ENCODE peak calls at places on chromosome 12, in six cellular contexts. A is GM12878, F is GM12892, Q is K562, H is HepG2, U is H1. C is an unnamed sample.

GRCh38 chr12:47870175-47870781 is 34.5 kb downstream of the VDR start:
- DNase-seq in A (peak; percentile 43), F (no peak), Q (no peak), H (peak; percentile 54), U (peak; percentile 17), C (no peak)

GRCh38 chr12:96224219-96224615 is 30.0 kb downstream of the ELK3 start:
- DNase-seq in A (no peak), F (no peak), Q (no peak), H (no peak), U (no peak), C (no peak)

GRCh38 chr12:105864316-105864715 is 274.4 kb downstream of the NUAK1 start:
- DNase-seq in A (no peak), F (no peak), Q (no peak), H (no peak), U (no peak), C (no peak)

GRCh38 chr12:78194448-78194847 is 363.8 kb downstream of the NAV3 start:
- DNase-seq in A (no peak), F (no peak), Q (no peak), H (no peak), U (no peak), C (no peak)

GRCh38 chr12:8698830-8699330 is 1.1 kb downstream of the RIMKLB start:
- DNase-seq in A (no peak), F (no peak), Q (no peak), H (no peak), U (no peak), C (no peak)

GRCh38 chr12:2642896-2643425 is 151.8 kb upstream of the FKBP4 start:
- DNase-seq in A (no peak), F (no peak), Q (no peak), H (no peak), U (no peak), C (no peak)

GRCh38 chr12:62006076-62006732 is 254.0 kb upstream of the USP15 start:
- DNase-seq in A (no peak), F (peak; percentile 13), Q (peak; percentile 40), H (peak; percentile 34), U (no peak), C (peak; percentile 20)

GRCh38 chr12:57530396-57531142 is 7.9 kb downstream of the MBD6 start:
- DNase-seq in A (no peak), F (no peak), Q (no peak), H (no peak), U (no peak), C (no peak)

GRCh38 chr12:55931780-55932545 is 1.0 kb downstream of the DGKA start:
- DNase-seq in A (no peak), F (no peak), Q (peak; percentile 69), H (no peak), U (no peak), C (no peak)

GRCh38 chr12:113658030-113658655 is 186.5 kb upstream of the LHX5 start:
- DNase-seq in A (no peak), F (no peak), Q (no peak), H (no peak), U (no peak), C (no peak)

GRCh38 chr12:19369691-19370148 is 69.6 kb upstream of the AEBP2 start:
- DNase-seq in A (no peak), F (no peak), Q (no peak), H (no peak), U (no peak), C (no peak)

GRCh38 chr12:98618952-98619351 is 25.5 kb downstream of the SLC25A3 start:
- DNase-seq in A (no peak), F (no peak), Q (no peak), H (no peak), U (no peak), C (no peak)

GRCh38 chr12:72264548-72265175 is 7.5 kb upstream of the TRHDE start:
- DNase-seq in A (no peak), F (no peak), Q (peak; percentile 13), H (peak; percentile 19), U (no peak), C (no peak)

GRCh38 chr12:43309845-43310405 is 242.1 kb downstream of the ADAMTS20 start:
- DNase-seq in A (no peak), F (no peak), Q (no peak), H (no peak), U (no peak), C (no peak)

GRCh38 chr12:125983784-125984510 is 918.7 kb downstream of the AACS start:
- DNase-seq in A (no peak), F (no peak), Q (no peak), H (no peak), U (no peak), C (no peak)

GRCh38 chr12:123807670-123808069 is 45.6 kb downstream of the DNAH10 start:
- DNase-seq in A (no peak), F (no peak), Q (no peak), H (no peak), U (no peak), C (no peak)

GRCh38 chr12:84661732-84662326 is 250.8 kb downstream of the SLC6A15 start:
- DNase-seq in A (no peak), F (no peak), Q (no peak), H (no peak), U (no peak), C (no peak)
- TF ChIP-seq TAF1 in A (no peak), F (no peak), Q (no peak), H (no peak), U (no peak), C (no peak)

GRCh38 chr12:82968644-82969339 is 282.1 kb downstream of the TMTC2 start:
- DNase-seq in A (no peak), F (no peak), Q (no peak), H (no peak), U (no peak), C (no peak)
- TF ChIP-seq POLR2A in A (no peak), F (no peak), Q (no peak), H (no peak), U (no peak), C (no peak)

DNA sequence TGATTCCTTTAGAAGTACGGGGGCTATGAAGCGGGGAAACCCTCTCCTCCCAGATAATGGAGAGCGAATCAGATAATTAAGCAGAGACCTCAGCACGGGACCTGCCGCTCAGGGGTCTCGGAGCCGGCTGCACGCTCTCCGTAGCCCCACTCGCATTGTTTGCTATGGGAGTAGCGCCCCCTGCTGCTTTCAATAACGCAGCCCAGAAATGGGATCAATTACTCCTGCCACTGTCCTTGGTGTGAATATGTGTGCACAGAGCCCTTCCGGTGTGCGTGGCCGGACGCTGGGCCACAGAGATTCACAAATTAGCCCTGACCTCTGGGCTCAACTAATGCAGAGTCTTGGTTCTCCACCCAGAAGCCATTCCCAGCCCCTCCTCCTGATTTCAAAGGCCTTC is 76.4 kb upstream of the TMEM132C start:
- DNase-seq in A (no peak), F (no peak), Q (no peak), H (no peak), U (peak; percentile 31), C (no peak)
- TF ChIP-seq TAF1 in A (no peak), F (no peak), Q (no peak), H (no peak), U (no peak), C (no peak)

GRCh38 chr12:68207276-68207675 is 18.3 kb downstream of the IL26 start:
- DNase-seq in A (no peak), F (no peak), Q (no peak), H (no peak), U (no peak), C (no peak)
- TF ChIP-seq POLR2A in A (no peak), F (no peak), Q (no peak), H (no peak), U (no peak), C (no peak)

GRCh38 chr12:122024132-122024785 is 2.6 kb downstream of the BCL7A start:
- DNase-seq in A (no peak), F (no peak), Q (peak; percentile 37), H (peak; percentile 20), U (no peak), C (no peak)

GRCh38 chr12:122021822-122022392 is at the start of gene BCL7A:
- DNase-seq in A (no peak), F (no peak), Q (peak; percentile 84), H (peak; percentile 15), U (no peak), C (no peak)

GRCh38 chr12:122021193-122021821 is 377 bp upstream of the BCL7A start:
- DNase-seq in A (no peak), F (no peak), Q (no peak), H (no peak), U (no peak), C (no peak)

GRCh38 chr12:122023339-122024131 is 1.9 kb downstream of the BCL7A start:
- DNase-seq in A (no peak), F (no peak), Q (peak; percentile 65), H (peak; percentile 80), U (no peak), C (no peak)

GRCh38 chr12:122022393-122023338 is 982 bp downstream of the BCL7A start:
- DNase-seq in A (no peak), F (no peak), Q (peak; percentile 69), H (no peak), U (no peak), C (no peak)
- TF ChIP-seq TAF1 in A (no peak), F (no peak), Q (no peak), H (no peak), U (no peak), C (no peak)

GRCh38 chr12:121916719-121917118 is 1.7 kb upstream of the CFAP251 start:
- DNase-seq in A (no peak), F (no peak), Q (no peak), H (no peak), U (no peak), C (no peak)
- TF ChIP-seq POLR2A in A (no peak), F (no peak), Q (no peak), H (no peak), U (no peak), C (no peak)

GRCh38 chr12:48995061-48995879 is 3.9 kb downstream of the DDN start:
- DNase-seq in A (no peak), F (peak; percentile 78), Q (peak; percentile 88), H (peak; percentile 67), U (no peak), C (peak; percentile 73)
- TF ChIP-seq TAF1 in A (no peak), F (no peak), Q (no peak), H (no peak), U (peak; percentile 62), C (no peak)

GRCh38 chr12:124923906-124924734 is 9.7 kb upstream of the UBC start:
- DNase-seq in A (no peak), F (no peak), Q (no peak), H (no peak), U (no peak), C (no peak)
- TF ChIP-seq POLR2A in A (no peak), F (no peak), Q (no peak), H (no peak), U (no peak), C (no peak)

GRCh38 chr12:53757095-53757770 is 5.5 kb upstream of the CISTR start:
- DNase-seq in A (no peak), F (peak; percentile 72), Q (peak; percentile 87), H (peak; percentile 44), U (peak; percentile 70), C (peak; percentile 63)
- TF ChIP-seq TAF1 in A (peak; percentile 32), F (no peak), Q (no peak), H (no peak), U (no peak), C (no peak)

GRCh38 chr12:118190266-118190665 is 54.3 kb downstream of the PEBP1 start:
- DNase-seq in A (no peak), F (no peak), Q (no peak), H (no peak), U (no peak), C (no peak)
- TF ChIP-seq POLR2A in A (no peak), F (no peak), Q (no peak), H (no peak), U (no peak), C (no peak)

C was measured in GM12891.